ENCODE peak calls at places on chromosomes 16 and 17, in five cellular contexts. M, C, G, O and Q are unnamed samples.

GRCh38 chr17:75899767-75900468 is 3.2 kb upstream of the TRIM65 start:
- DNase-seq in G (no peak), M (no peak), C (no peak), O (peak), Q (no peak)

GRCh38 chr16:25716186-25716585 is 24.4 kb downstream of the HS3ST4 start:
- DNase-seq in G (no peak), M (no peak), C (no peak), O (no peak), Q (no peak)

GRCh38 chr17:2436516-2436915 is 35.7 kb upstream of the MNT start:
- DNase-seq in O (no peak), G (no peak), M (no peak), C (no peak), Q (no peak)

GRCh38 chr17:45775576-45776011 is 8.5 kb upstream of the CRHR1 start:
- DNase-seq in G (peak), C (peak), M (no peak), O (peak), Q (peak)

GRCh38 chr16:8928467-8928957 is 35.2 kb downstream of the USP7 start:
- DNase-seq in M (no peak), O (no peak), G (no peak), C (no peak), Q (no peak)

GRCh38 chr17:76048711-76049110 is 21.6 kb upstream of the EVPL start:
- DNase-seq in C (no peak), M (no peak), G (no peak), O (no peak), Q (no peak)

GRCh38 chr16:38941-39892 is 14.2 kb downstream of the POLR3K start:
- DNase-seq in C (no peak), G (no peak), M (no peak), O (no peak), Q (peak)

GRCh38 chr17:8120520-8121443 is 2.5 kb upstream of the ALOXE3 start:
- DNase-seq in O (peak), M (peak), C (peak), G (peak), Q (no peak)

GRCh38 chr17:32161029-32161428 is 18.7 kb downstream of the RHOT1 start:
- DNase-seq in M (no peak), O (no peak), G (no peak), C (no peak), Q (no peak)

GRCh38 chr16:65751622-65752598 is 614.6 kb upstream of the CDH5 start:
- DNase-seq in C (no peak), O (no peak), G (no peak), M (no peak), Q (no peak)

GRCh38 chr17:65785109-65785508 is 223.7 kb upstream of the AXIN2 start:
- DNase-seq in C (peak), G (no peak), O (no peak), M (no peak), Q (no peak)

GRCh38 chr16:87241135-87241771 is 75.9 kb downstream of the C16orf95 start:
- DNase-seq in M (no peak), C (no peak), O (no peak), G (no peak), Q (no peak)

GRCh38 chr16:4342866-4343744 is 8.0 kb downstream of the PAM16 start:
- DNase-seq in M (no peak), C (no peak), G (no peak), O (peak), Q (no peak)

GRCh38 chr16:85476389-85476788 is 136.7 kb upstream of the GSE1 start:
- DNase-seq in O (no peak), C (no peak), G (no peak), M (no peak), Q (no peak)

GRCh38 chr17:42334667-42335066 is 46.4 kb downstream of the STAT5A start:
- DNase-seq in M (no peak), C (no peak), G (no peak), O (no peak), Q (no peak)

GRCh38 chr17:4263282-4264215 is at the start of gene ANKFY1:
- DNase-seq in M (peak), G (peak), C (peak), O (peak), Q (peak)

GRCh38 chr16:87921236-87921773 is 15.0 kb downstream of the CA5A start:
- DNase-seq in M (no peak), O (no peak), G (no peak), C (no peak), Q (no peak)

GRCh38 chr17:62824290-62825135 is 16.4 kb upstream of the MARCHF10 start:
- DNase-seq in C (no peak), O (no peak), M (no peak), G (no peak), Q (no peak)

GRCh38 chr17:68771867-68772515 is 170.8 kb upstream of the FAM20A start:
- DNase-seq in C (no peak), O (no peak), M (no peak), G (peak), Q (no peak)

GRCh38 chr17:31663576-31663975 is 195.5 kb downstream of the COPRS start:
- DNase-seq in O (no peak), M (no peak), C (no peak), G (no peak), Q (no peak)

GRCh38 chr16:29991571-29991904 is 3.9 kb downstream of the HIRIP3 start:
- DNase-seq in G (no peak), C (no peak), O (no peak), M (no peak), Q (no peak)

GRCh38 chr17:59357929-59358328 is 26.5 kb downstream of the YPEL2 start:
- DNase-seq in C (no peak), O (no peak), M (no peak), G (no peak), Q (no peak)

GRCh38 chr16:30924086-30924714 is 828 bp downstream of the FBXL19 start:
- DNase-seq in G (peak), O (no peak), C (no peak), M (peak), Q (no peak)

GRCh38 chr17:66468241-66469087 is 166.1 kb downstream of the PRKCA start:
- DNase-seq in O (no peak), C (no peak), G (no peak), M (no peak), Q (no peak)

GRCh38 chr16:75280331-75280804 is 28.9 kb upstream of the BCAR1 start:
- DNase-seq in O (no peak), C (no peak), M (no peak), G (peak), Q (no peak)

GRCh38 chr17:77288115-77288619 is 147.4 kb downstream of the SEC14L1 start:
- DNase-seq in C (peak), O (no peak), M (no peak), G (no peak), Q (peak)

GRCh38 chr17:47948706-47949196 is 7.4 kb downstream of the PNPO start:
- DNase-seq in O (no peak), G (no peak), C (peak), M (no peak), Q (peak)
- H3K4me3 ChIP-seq in O (peak), G (no peak), C (peak), M (no peak), Q (no peak)

DNA sequence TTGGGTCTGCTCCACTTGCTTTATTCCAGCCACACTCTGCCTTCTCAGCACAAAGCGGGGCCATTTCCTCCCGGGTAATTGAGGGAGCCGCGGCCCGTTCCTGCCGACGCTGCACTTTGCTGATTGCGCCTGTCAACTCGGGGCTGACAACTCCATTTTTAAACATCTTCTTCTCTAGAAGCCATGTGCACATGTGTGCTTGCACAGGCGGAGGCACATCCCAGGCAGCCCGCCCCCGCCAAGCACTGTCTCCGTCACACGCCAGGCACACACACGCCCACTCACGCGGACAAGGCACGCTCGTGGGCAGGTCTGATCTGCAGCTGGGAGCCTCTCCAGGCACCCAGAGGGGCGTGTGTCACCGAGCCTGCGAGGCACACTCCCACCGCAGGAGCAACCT is 63.2 kb downstream of the ENGASE start:
- DNase-seq in C (no peak), G (peak), M (no peak), O (no peak), Q (no peak)
- TF ChIP-seq POLR2AphosphoS5 in C (no peak), G (no peak), M (no peak), O (no peak), Q (no peak)

DNA sequence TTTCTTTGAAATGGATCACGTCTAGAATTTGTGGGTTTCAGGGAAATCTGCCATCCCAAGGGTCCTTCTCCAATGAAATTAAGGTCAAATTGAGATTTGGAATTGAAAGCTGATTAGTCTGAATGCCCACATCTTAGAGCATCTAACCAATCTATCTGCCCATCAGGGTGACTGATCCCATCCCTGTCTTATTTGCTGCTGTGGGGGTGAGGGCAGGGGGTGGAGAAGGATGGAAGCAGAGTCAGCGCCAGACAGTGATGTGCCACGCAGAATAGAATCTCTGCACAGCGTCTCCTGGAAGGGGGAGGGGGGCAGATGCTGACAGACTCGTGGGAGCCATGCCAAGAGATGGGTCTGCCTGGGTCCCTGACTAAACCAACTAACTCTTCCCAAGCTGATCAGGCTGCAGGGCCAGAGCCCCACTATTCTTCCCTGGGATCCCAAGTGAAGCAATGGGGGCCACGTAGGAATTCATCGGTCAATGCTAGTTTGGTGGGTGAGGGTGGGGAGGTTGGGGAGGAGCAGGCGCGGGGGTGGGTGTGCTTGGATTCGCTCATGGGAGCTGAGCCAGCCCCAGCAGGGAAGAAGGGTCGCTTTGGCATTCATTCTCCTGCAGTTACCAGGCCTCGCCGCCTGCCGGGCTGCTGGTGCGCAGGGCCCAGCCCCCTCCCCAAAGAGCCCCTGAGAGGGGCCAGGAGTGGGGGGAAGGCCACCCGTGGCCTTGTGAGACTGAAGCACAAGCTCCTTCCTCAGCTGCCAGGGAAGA is 32.2 kb downstream of the CDK5RAP3 start:
- DNase-seq in C (no peak), G (peak), M (no peak), O (no peak), Q (no peak)
- H3K4me3 ChIP-seq in C (no peak), G (no peak), M (no peak), O (no peak), Q (no peak)

GRCh38 chr16:2340564-2341455 is at the start of gene ABCA3:
- DNase-seq in G (peak), C (peak), O (peak), M (peak), Q (peak)
- TF ChIP-seq POLR2AphosphoS5 in G (no peak), C (peak), O (peak), M (peak), Q (peak)

DNA sequence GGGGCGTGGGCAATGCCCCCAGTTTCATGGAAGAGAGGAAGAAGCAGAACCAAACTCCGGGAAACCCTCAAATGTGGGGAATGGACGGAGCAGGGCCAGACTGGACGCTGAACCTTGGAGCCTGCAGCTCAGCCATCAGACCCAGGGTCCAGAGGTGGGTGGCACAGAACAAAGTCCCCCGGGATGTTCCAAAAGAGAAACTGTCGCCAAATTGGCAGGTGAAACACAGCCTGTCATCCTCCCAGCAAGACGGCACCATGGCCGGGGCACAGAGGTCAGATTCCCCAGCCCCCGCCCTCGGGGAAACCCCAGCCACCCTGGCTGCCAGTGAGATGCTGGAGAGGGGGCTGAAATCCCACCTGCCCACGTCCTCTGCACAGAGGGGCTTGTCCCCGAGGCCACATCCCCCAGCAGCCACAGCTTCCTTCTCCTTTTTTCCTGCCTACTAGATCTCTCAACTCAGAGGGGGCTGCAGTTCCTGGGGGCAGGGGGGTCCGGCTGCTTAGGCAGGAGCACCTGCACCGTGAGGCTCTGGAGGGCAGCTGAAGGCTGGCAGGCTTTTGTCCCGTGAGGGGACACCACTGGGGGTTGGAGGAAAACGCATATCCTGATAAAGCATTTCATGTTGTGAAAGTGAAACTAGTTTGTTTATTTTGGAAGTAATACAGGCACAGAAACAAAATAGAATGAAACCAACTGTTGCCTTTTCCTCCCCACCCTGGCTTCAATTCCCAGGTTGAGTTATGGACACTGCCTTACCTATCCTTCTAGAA is 1.2 kb upstream of the SECTM1 start:
- DNase-seq in C (peak), M (no peak), O (no peak), G (no peak), Q (no peak)
- H3K4me3 ChIP-seq in C (peak), M (peak), O (peak), G (peak), Q (peak)

DNA sequence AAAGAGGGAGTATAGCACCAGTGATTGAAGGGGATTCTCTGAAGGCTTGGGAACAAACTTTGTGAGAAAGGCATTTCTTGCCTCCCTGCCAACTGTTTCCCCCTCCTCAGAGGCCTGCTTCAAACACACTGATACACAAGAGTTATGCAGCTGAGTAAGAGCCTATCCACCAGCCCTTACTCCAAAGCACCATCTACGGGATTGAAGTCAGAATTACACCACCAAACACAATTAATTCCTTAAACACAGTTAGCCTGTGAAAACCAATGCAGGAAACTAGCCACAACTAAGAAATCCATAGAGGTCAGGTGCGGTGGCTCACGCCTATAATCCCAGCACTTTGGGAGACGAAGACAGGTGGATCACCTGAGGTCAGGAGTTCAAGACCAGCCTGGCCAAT is 138.3 kb downstream of the SHCBP1 start:
- DNase-seq in M (no peak), O (no peak), G (peak), C (no peak), Q (no peak)
- TF ChIP-seq POLR2AphosphoS5 in M (no peak), O (no peak), G (no peak), C (no peak), Q (no peak)

DNA sequence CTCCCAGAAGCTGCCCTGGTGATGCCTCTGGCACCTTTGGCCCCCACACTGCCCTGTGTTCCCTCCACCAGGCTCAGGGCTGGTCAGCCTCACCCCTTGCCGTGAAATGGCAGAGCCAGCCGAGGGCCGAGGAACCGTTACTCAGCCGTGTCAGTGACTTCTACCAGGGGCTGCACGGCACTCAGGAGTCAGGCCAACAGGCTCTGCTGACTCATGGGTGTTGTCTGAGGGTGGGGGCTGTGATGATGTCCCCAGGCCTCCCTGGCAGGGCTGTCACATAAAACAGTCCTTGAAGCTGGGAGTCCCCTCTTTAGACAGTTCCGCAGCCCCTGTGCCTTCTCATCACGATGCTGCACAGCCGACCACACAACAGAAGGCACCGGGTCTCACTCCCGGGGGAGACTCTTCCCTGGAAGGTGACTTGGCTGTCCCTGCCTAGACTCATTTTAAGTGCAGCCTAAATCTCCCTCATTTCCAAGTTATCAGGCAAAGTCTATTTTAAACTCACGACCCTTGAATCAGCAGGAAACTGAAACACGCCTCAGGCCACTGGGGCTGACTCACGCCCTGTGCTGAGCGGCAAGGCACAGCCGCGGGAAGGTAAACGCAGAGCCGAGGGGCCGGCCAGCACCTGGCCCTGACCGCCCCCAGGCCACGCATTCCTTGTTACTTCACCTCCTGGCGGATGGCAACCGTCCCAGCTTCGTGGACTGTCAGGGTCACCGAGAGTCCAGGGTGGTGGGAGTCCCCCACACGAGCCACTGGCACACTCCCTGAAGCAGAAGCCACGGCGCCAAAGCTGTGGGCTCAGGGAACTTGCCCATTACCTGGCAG is 102.6 kb downstream of the ZNF778 start:
- DNase-seq in M (no peak), O (peak), G (no peak), C (no peak), Q (no peak)
- H3K4me3 ChIP-seq in M (peak), O (peak), G (no peak), C (no peak), Q (peak)

DNA sequence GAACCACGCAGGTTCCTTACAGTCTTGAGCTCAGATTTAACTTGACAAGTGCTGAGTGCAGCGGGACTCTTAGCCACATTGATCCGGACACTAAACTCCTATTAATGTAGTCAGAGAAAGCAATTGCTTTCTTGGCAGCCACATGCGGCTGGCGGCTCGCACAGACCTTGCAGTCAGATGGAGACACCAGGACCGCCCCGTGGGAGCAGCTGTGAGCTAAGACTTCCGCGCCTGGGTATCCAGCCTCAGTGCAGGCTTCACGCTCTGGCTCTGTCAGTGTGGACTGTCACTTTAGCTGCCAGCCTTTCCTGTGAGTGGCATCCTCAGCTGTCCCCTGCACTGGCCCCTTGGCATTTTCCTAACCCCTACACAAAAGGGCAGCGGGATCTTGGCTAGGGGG is 80.9 kb upstream of the NLRP1 start:
- DNase-seq in C (no peak), G (no peak), M (no peak), O (no peak), Q (no peak)
- TF ChIP-seq POLR2AphosphoS5 in C (no peak), G (no peak), M (no peak), O (no peak), Q (no peak)

GRCh38 chr17:50371526-50371925 is 1.5 kb downstream of the MRPL27 start:
- DNase-seq in G (no peak), M (no peak), O (no peak), C (no peak), Q (no peak)
- H3K4me3 ChIP-seq in G (peak), M (peak), O (no peak), C (no peak), Q (no peak)